ENCODE peak calls at places on chromosomes 11 and 22, in five cellular contexts. One of them, this sample, is unnamed.

GRCh38 chr11:129989437-129989836 is 13.2 kb downstream of the PRDM10 start:
- DNase-seq in ecto neural progenitor cell: no peak
- DNase-seq in tibial artery: no peak
- DNase-seq in naive thymus-derived CD8-positive, alpha-beta T cell: no peak
- DNase-seq in KBM-7: no peak
- DNase-seq in this sample: no peak

GRCh38 chr11:41383768-41384167 is 75.7 kb downstream of the LRRC4C start:
- DNase-seq in ecto neural progenitor cell: no peak
- DNase-seq in tibial artery: no peak
- DNase-seq in naive thymus-derived CD8-positive, alpha-beta T cell: no peak
- DNase-seq in KBM-7: no peak
- DNase-seq in this sample: no peak

GRCh38 chr22:27198518-27199035 is 541.2 kb downstream of the MIAT start:
- DNase-seq in ecto neural progenitor cell: no peak
- DNase-seq in tibial artery: no peak
- DNase-seq in naive thymus-derived CD8-positive, alpha-beta T cell: no peak
- DNase-seq in KBM-7: no peak
- DNase-seq in this sample: no peak

GRCh38 chr11:125551835-125552342 is 17.4 kb upstream of the EI24 start:
- DNase-seq in ecto neural progenitor cell: no peak
- DNase-seq in tibial artery: no peak
- DNase-seq in naive thymus-derived CD8-positive, alpha-beta T cell: no peak
- DNase-seq in KBM-7: no peak
- DNase-seq in this sample: no peak

GRCh38 chr11:128285313-128285712 is 302.0 kb downstream of the ETS1 start:
- DNase-seq in ecto neural progenitor cell: no peak
- DNase-seq in tibial artery: no peak
- DNase-seq in naive thymus-derived CD8-positive, alpha-beta T cell: no peak
- DNase-seq in KBM-7: no peak
- DNase-seq in this sample: no peak

GRCh38 chr11:42819126-42819525 is 492.7 kb upstream of the API5 start:
- DNase-seq in ecto neural progenitor cell: no peak
- DNase-seq in tibial artery: no peak
- DNase-seq in naive thymus-derived CD8-positive, alpha-beta T cell: no peak
- DNase-seq in KBM-7: no peak
- DNase-seq in this sample: no peak

GRCh38 chr11:68340003-68340767 is 27.8 kb downstream of the LRP5 start:
- DNase-seq in ecto neural progenitor cell: no peak
- DNase-seq in tibial artery: no peak
- DNase-seq in naive thymus-derived CD8-positive, alpha-beta T cell: no peak
- DNase-seq in KBM-7: no peak
- DNase-seq in this sample: peak; percentile 16

GRCh38 chr22:20810645-20811044 is 36.7 kb downstream of the SERPIND1 start:
- DNase-seq in ecto neural progenitor cell: no peak
- DNase-seq in tibial artery: peak; percentile 5
- DNase-seq in naive thymus-derived CD8-positive, alpha-beta T cell: peak; percentile 23
- DNase-seq in KBM-7: no peak
- DNase-seq in this sample: no peak

GRCh38 chr22:45579806-45580702 is 77.4 kb downstream of the FBLN1 start:
- DNase-seq in ecto neural progenitor cell: no peak
- DNase-seq in tibial artery: no peak
- DNase-seq in naive thymus-derived CD8-positive, alpha-beta T cell: no peak
- DNase-seq in KBM-7: no peak
- DNase-seq in this sample: no peak

GRCh38 chr11:2460540-2461252 is 15.9 kb downstream of the KCNQ1 start:
- DNase-seq in ecto neural progenitor cell: peak; percentile 41
- DNase-seq in tibial artery: peak; percentile 61
- DNase-seq in naive thymus-derived CD8-positive, alpha-beta T cell: no peak
- DNase-seq in KBM-7: no peak
- DNase-seq in this sample: no peak

GRCh38 chr11:42025404-42025803 is 566.0 kb upstream of the LRRC4C start:
- DNase-seq in ecto neural progenitor cell: no peak
- DNase-seq in tibial artery: no peak
- DNase-seq in naive thymus-derived CD8-positive, alpha-beta T cell: no peak
- DNase-seq in KBM-7: no peak
- DNase-seq in this sample: no peak

GRCh38 chr11:118895093-118896039 is 11.7 kb downstream of the CXCR5 start:
- DNase-seq in ecto neural progenitor cell: no peak
- DNase-seq in tibial artery: no peak
- DNase-seq in naive thymus-derived CD8-positive, alpha-beta T cell: peak; percentile 71
- DNase-seq in KBM-7: no peak
- DNase-seq in this sample: peak; percentile 64

GRCh38 chr11:1350086-1350725 is 39.5 kb upstream of the BRSK2 start:
- DNase-seq in ecto neural progenitor cell: no peak
- DNase-seq in tibial artery: peak; percentile 55
- DNase-seq in naive thymus-derived CD8-positive, alpha-beta T cell: no peak
- DNase-seq in KBM-7: no peak
- DNase-seq in this sample: no peak

GRCh38 chr11:94314064-94314463 is 9.7 kb downstream of the IZUMO1R start:
- DNase-seq in ecto neural progenitor cell: no peak
- DNase-seq in tibial artery: no peak
- DNase-seq in naive thymus-derived CD8-positive, alpha-beta T cell: no peak
- DNase-seq in KBM-7: no peak
- DNase-seq in this sample: no peak

GRCh38 chr11:106178361-106178760 is 100.9 kb downstream of the AASDHPPT start:
- DNase-seq in ecto neural progenitor cell: no peak
- DNase-seq in tibial artery: no peak
- DNase-seq in naive thymus-derived CD8-positive, alpha-beta T cell: no peak
- DNase-seq in KBM-7: no peak
- DNase-seq in this sample: no peak

GRCh38 chr22:48897638-48897954 is 930.1 kb downstream of the BRD1 start:
- DNase-seq in ecto neural progenitor cell: no peak
- DNase-seq in tibial artery: no peak
- DNase-seq in naive thymus-derived CD8-positive, alpha-beta T cell: no peak
- DNase-seq in KBM-7: no peak
- DNase-seq in this sample: no peak

GRCh38 chr11:130945945-130946344 is 29.7 kb upstream of the SNX19 start:
- DNase-seq in ecto neural progenitor cell: no peak
- DNase-seq in tibial artery: peak; percentile 66
- DNase-seq in naive thymus-derived CD8-positive, alpha-beta T cell: no peak
- DNase-seq in KBM-7: no peak
- DNase-seq in this sample: no peak

GRCh38 chr22:24444729-24445466 is 17.5 kb downstream of the ADORA2A start:
- DNase-seq in ecto neural progenitor cell: no peak
- DNase-seq in tibial artery: peak; percentile 45
- DNase-seq in naive thymus-derived CD8-positive, alpha-beta T cell: no peak
- DNase-seq in KBM-7: no peak
- DNase-seq in this sample: no peak

GRCh38 chr11:119709638-119710346 is 19.2 kb downstream of the NECTIN1 start:
- DNase-seq in ecto neural progenitor cell: peak; percentile 81
- DNase-seq in tibial artery: no peak
- DNase-seq in naive thymus-derived CD8-positive, alpha-beta T cell: no peak
- DNase-seq in KBM-7: peak; percentile 87
- DNase-seq in this sample: no peak

GRCh38 chr22:27677895-27678458 is 123.6 kb downstream of the MN1 start:
- DNase-seq in ecto neural progenitor cell: no peak
- DNase-seq in tibial artery: no peak
- DNase-seq in naive thymus-derived CD8-positive, alpha-beta T cell: no peak
- DNase-seq in KBM-7: no peak
- DNase-seq in this sample: no peak

GRCh38 chr22:23774922-23775436 is 2.3 kb downstream of the MMP11 start:
- DNase-seq in ecto neural progenitor cell: peak; percentile 53
- DNase-seq in tibial artery: no peak
- DNase-seq in naive thymus-derived CD8-positive, alpha-beta T cell: no peak
- DNase-seq in KBM-7: no peak
- DNase-seq in this sample: no peak

GRCh38 chr11:101126551-101127347 is 2.9 kb downstream of the PGR start:
- DNase-seq in ecto neural progenitor cell: peak; percentile 49
- DNase-seq in tibial artery: peak; percentile 83
- DNase-seq in naive thymus-derived CD8-positive, alpha-beta T cell: no peak
- DNase-seq in KBM-7: peak; percentile 8
- DNase-seq in this sample: no peak

GRCh38 chr11:102330226-102330625 is 12.9 kb downstream of the BIRC3 start:
- DNase-seq in ecto neural progenitor cell: no peak
- DNase-seq in tibial artery: no peak
- DNase-seq in naive thymus-derived CD8-positive, alpha-beta T cell: no peak
- DNase-seq in KBM-7: no peak
- DNase-seq in this sample: no peak

GRCh38 chr11:121291896-121292502 is 572 bp upstream of the SC5D start:
- DNase-seq in ecto neural progenitor cell: no peak
- DNase-seq in tibial artery: no peak
- DNase-seq in naive thymus-derived CD8-positive, alpha-beta T cell: peak; percentile 13
- DNase-seq in KBM-7: peak; percentile 61
- DNase-seq in this sample: no peak

GRCh38 chr11:44007746-44008501 is 39.9 kb upstream of the ACCSL start:
- DNase-seq in ecto neural progenitor cell: peak; percentile 37
- DNase-seq in tibial artery: peak; percentile 59
- DNase-seq in naive thymus-derived CD8-positive, alpha-beta T cell: no peak
- DNase-seq in KBM-7: no peak
- DNase-seq in this sample: no peak

GRCh38 chr11:66880484-66881211 is 23.8 kb downstream of the LRFN4 start:
- DNase-seq in ecto neural progenitor cell: no peak
- DNase-seq in tibial artery: no peak
- DNase-seq in naive thymus-derived CD8-positive, alpha-beta T cell: no peak
- DNase-seq in KBM-7: peak; percentile 50
- DNase-seq in this sample: no peak

GRCh38 chr11:69746140-69746539 is 29.0 kb downstream of the FGF4 start:
- DNase-seq in ecto neural progenitor cell: no peak
- DNase-seq in tibial artery: no peak
- DNase-seq in naive thymus-derived CD8-positive, alpha-beta T cell: no peak
- DNase-seq in KBM-7: no peak
- DNase-seq in this sample: no peak

GRCh38 chr11:64900263-64900678 is 16.7 kb downstream of the ATG2A start:
- DNase-seq in ecto neural progenitor cell: no peak
- DNase-seq in tibial artery: no peak
- DNase-seq in naive thymus-derived CD8-positive, alpha-beta T cell: peak; percentile 35
- DNase-seq in KBM-7: no peak
- DNase-seq in this sample: peak; percentile 57

GRCh38 chr11:126943319-126943718 is 57.3 kb downstream of the KIRREL3 start:
- DNase-seq in ecto neural progenitor cell: no peak
- DNase-seq in tibial artery: no peak
- DNase-seq in naive thymus-derived CD8-positive, alpha-beta T cell: no peak
- DNase-seq in KBM-7: no peak
- DNase-seq in this sample: no peak

GRCh38 chr22:17733484-17733883 is 40.8 kb downstream of the BID start:
- DNase-seq in ecto neural progenitor cell: no peak
- DNase-seq in tibial artery: no peak
- DNase-seq in naive thymus-derived CD8-positive, alpha-beta T cell: no peak
- DNase-seq in KBM-7: no peak
- DNase-seq in this sample: no peak

GRCh38 chr11:104876324-104876723 is 21.9 kb downstream of the CASP12 start:
- DNase-seq in ecto neural progenitor cell: no peak
- DNase-seq in tibial artery: no peak
- DNase-seq in naive thymus-derived CD8-positive, alpha-beta T cell: no peak
- DNase-seq in KBM-7: no peak
- DNase-seq in this sample: no peak

GRCh38 chr22:42814215-42814614 is 42.9 kb downstream of the ARFGAP3 start:
- DNase-seq in ecto neural progenitor cell: no peak
- DNase-seq in tibial artery: no peak
- DNase-seq in naive thymus-derived CD8-positive, alpha-beta T cell: no peak
- DNase-seq in KBM-7: peak; percentile 23
- DNase-seq in this sample: no peak

GRCh38 chr11:126202646-126203359 is 8.6 kb downstream of the RPUSD4 start:
- DNase-seq in ecto neural progenitor cell: no peak
- DNase-seq in tibial artery: no peak
- DNase-seq in naive thymus-derived CD8-positive, alpha-beta T cell: no peak
- DNase-seq in KBM-7: no peak
- DNase-seq in this sample: no peak

GRCh38 chr11:111327908-111328624 is 29.7 kb downstream of the POU2AF3 start:
- DNase-seq in ecto neural progenitor cell: no peak
- DNase-seq in tibial artery: peak; percentile 74
- DNase-seq in naive thymus-derived CD8-positive, alpha-beta T cell: no peak
- DNase-seq in KBM-7: no peak
- DNase-seq in this sample: no peak

GRCh38 chr11:78158987-78159662 is 19.7 kb upstream of the ALG8 start:
- DNase-seq in ecto neural progenitor cell: no peak
- DNase-seq in tibial artery: no peak
- DNase-seq in naive thymus-derived CD8-positive, alpha-beta T cell: no peak
- DNase-seq in KBM-7: no peak
- DNase-seq in this sample: no peak

GRCh38 chr11:111166655-111167054 is 78.9 kb upstream of the POU2AF2 start:
- DNase-seq in ecto neural progenitor cell: no peak
- DNase-seq in tibial artery: no peak
- DNase-seq in naive thymus-derived CD8-positive, alpha-beta T cell: no peak
- DNase-seq in KBM-7: no peak
- DNase-seq in this sample: no peak

GRCh38 chr11:62796281-62796680 is 4.5 kb upstream of the TMEM223 start:
- DNase-seq in ecto neural progenitor cell: no peak
- DNase-seq in tibial artery: no peak
- DNase-seq in naive thymus-derived CD8-positive, alpha-beta T cell: no peak
- DNase-seq in KBM-7: no peak
- DNase-seq in this sample: no peak

GRCh38 chr22:32661737-32662586 is 139.5 kb upstream of the TIMP3 start:
- DNase-seq in ecto neural progenitor cell: no peak
- DNase-seq in tibial artery: no peak
- DNase-seq in naive thymus-derived CD8-positive, alpha-beta T cell: no peak
- DNase-seq in KBM-7: no peak
- DNase-seq in this sample: no peak

GRCh38 chr11:112033902-112034301 is 8.7 kb downstream of the DLAT start:
- DNase-seq in ecto neural progenitor cell: no peak
- DNase-seq in tibial artery: no peak
- DNase-seq in naive thymus-derived CD8-positive, alpha-beta T cell: no peak
- DNase-seq in KBM-7: no peak
- DNase-seq in this sample: no peak